ENCODE peak calls at places on chromosomes 6 and 20, in nine cellular contexts. One of them, this sample, is unnamed. For H3K36me3 and H3K4me1, the result is how much of the 10 kb centered on the place peaks cover.

GRCh38 chr20:53866787-53867740 is 203.3 kb downstream of the BCAS1 start:
- DNase-seq in Peyer's patch: no peak
- DNase-seq in IMR-90: no peak
- DNase-seq in HepG2: peak
- DNase-seq in breast epithelium: no peak
- DNase-seq in esophagus squamous epithelium: no peak
- DNase-seq in endothelial cell of umbilical vein: no peak
- DNase-seq in prostate gland: no peak
- DNase-seq in heart left ventricle: no peak
- DNase-seq in this sample: no peak

GRCh38 chr6:753486-753885 is 60.5 kb upstream of the EXOC2 start:
- DNase-seq in esophagus squamous epithelium: no peak
- DNase-seq in heart left ventricle: no peak
- DNase-seq in IMR-90: no peak
- DNase-seq in endothelial cell of umbilical vein: no peak
- DNase-seq in breast epithelium: no peak
- DNase-seq in prostate gland: no peak
- DNase-seq in Peyer's patch: no peak
- DNase-seq in HepG2: no peak
- DNase-seq in this sample: no peak

GRCh38 chr20:53547664-53548239 is 45.9 kb downstream of the ZNF217 start:
- DNase-seq in prostate gland: peak
- DNase-seq in endothelial cell of umbilical vein: peak
- DNase-seq in HepG2: peak
- DNase-seq in esophagus squamous epithelium: no peak
- DNase-seq in breast epithelium: peak
- DNase-seq in IMR-90: peak
- DNase-seq in Peyer's patch: no peak
- DNase-seq in heart left ventricle: peak
- DNase-seq in this sample: peak

GRCh38 chr20:59561228-59561605 is 43.1 kb upstream of the PHACTR3 start:
- DNase-seq in esophagus squamous epithelium: no peak
- DNase-seq in Peyer's patch: no peak
- DNase-seq in heart left ventricle: no peak
- DNase-seq in breast epithelium: no peak
- DNase-seq in endothelial cell of umbilical vein: no peak
- DNase-seq in IMR-90: no peak
- DNase-seq in prostate gland: no peak
- DNase-seq in HepG2: no peak
- DNase-seq in this sample: no peak

GRCh38 chr6:36273067-36273466 is 3.2 kb downstream of the PNPLA1 start:
- DNase-seq in heart left ventricle: no peak
- DNase-seq in esophagus squamous epithelium: no peak
- DNase-seq in HepG2: no peak
- DNase-seq in prostate gland: no peak
- DNase-seq in endothelial cell of umbilical vein: no peak
- DNase-seq in IMR-90: no peak
- DNase-seq in breast epithelium: no peak
- DNase-seq in Peyer's patch: no peak
- DNase-seq in this sample: no peak

GRCh38 chr6:96899019-96899418 is 1.3 kb upstream of the NDUFAF4 start:
- DNase-seq in IMR-90: peak
- DNase-seq in HepG2: peak
- DNase-seq in breast epithelium: no peak
- DNase-seq in heart left ventricle: no peak
- DNase-seq in endothelial cell of umbilical vein: peak
- DNase-seq in esophagus squamous epithelium: no peak
- DNase-seq in Peyer's patch: no peak
- DNase-seq in prostate gland: peak
- DNase-seq in this sample: no peak

GRCh38 chr6:159946912-159947311 is 22.0 kb upstream of the IGF2R start:
- DNase-seq in HepG2: no peak
- DNase-seq in breast epithelium: no peak
- DNase-seq in esophagus squamous epithelium: no peak
- DNase-seq in heart left ventricle: no peak
- DNase-seq in IMR-90: no peak
- DNase-seq in prostate gland: no peak
- DNase-seq in endothelial cell of umbilical vein: no peak
- DNase-seq in Peyer's patch: no peak
- DNase-seq in this sample: no peak

GRCh38 chr6:56724455-56724854 is 81.8 kb upstream of the DST start:
- DNase-seq in breast epithelium: no peak
- DNase-seq in Peyer's patch: no peak
- DNase-seq in HepG2: no peak
- DNase-seq in IMR-90: peak
- DNase-seq in endothelial cell of umbilical vein: no peak
- DNase-seq in heart left ventricle: no peak
- DNase-seq in esophagus squamous epithelium: no peak
- DNase-seq in prostate gland: no peak
- DNase-seq in this sample: no peak

GRCh38 chr6:168345896-168346754 is 26.5 kb upstream of the DACT2 start:
- DNase-seq in prostate gland: no peak
- DNase-seq in HepG2: no peak
- DNase-seq in breast epithelium: no peak
- DNase-seq in IMR-90: no peak
- DNase-seq in heart left ventricle: no peak
- DNase-seq in esophagus squamous epithelium: no peak
- DNase-seq in Peyer's patch: no peak
- DNase-seq in endothelial cell of umbilical vein: no peak
- DNase-seq in this sample: no peak

GRCh38 chr6:1552296-1552761 is 57.4 kb upstream of the FOXC1 start:
- DNase-seq in heart left ventricle: no peak
- DNase-seq in esophagus squamous epithelium: no peak
- DNase-seq in breast epithelium: no peak
- DNase-seq in Peyer's patch: no peak
- DNase-seq in IMR-90: peak
- DNase-seq in endothelial cell of umbilical vein: peak
- DNase-seq in prostate gland: no peak
- DNase-seq in HepG2: peak
- DNase-seq in this sample: no peak

GRCh38 chr20:52172392-52173047 is 19.1 kb downstream of the ZFP64 start:
- DNase-seq in endothelial cell of umbilical vein: no peak
- DNase-seq in heart left ventricle: no peak
- DNase-seq in IMR-90: no peak
- DNase-seq in Peyer's patch: no peak
- DNase-seq in breast epithelium: no peak
- DNase-seq in prostate gland: no peak
- DNase-seq in esophagus squamous epithelium: no peak
- DNase-seq in HepG2: no peak
- DNase-seq in this sample: no peak

GRCh38 chr6:130969807-130970491 is 93.1 kb downstream of the EPB41L2 start:
- DNase-seq in esophagus squamous epithelium: no peak
- DNase-seq in endothelial cell of umbilical vein: peak
- DNase-seq in heart left ventricle: peak
- DNase-seq in Peyer's patch: no peak
- DNase-seq in prostate gland: no peak
- DNase-seq in breast epithelium: no peak
- DNase-seq in HepG2: peak
- DNase-seq in IMR-90: peak
- DNase-seq in this sample: peak

GRCh38 chr6:150586850-150587359 is 12.8 kb upstream of the PLEKHG1 start:
- DNase-seq in Peyer's patch: no peak
- DNase-seq in breast epithelium: no peak
- DNase-seq in IMR-90: no peak
- DNase-seq in endothelial cell of umbilical vein: no peak
- DNase-seq in esophagus squamous epithelium: no peak
- DNase-seq in heart left ventricle: no peak
- DNase-seq in prostate gland: no peak
- DNase-seq in HepG2: no peak
- DNase-seq in this sample: no peak

GRCh38 chr20:24752612-24753011 is 196.5 kb upstream of the CST7 start:
- DNase-seq in Peyer's patch: no peak
- DNase-seq in HepG2: no peak
- DNase-seq in IMR-90: no peak
- DNase-seq in heart left ventricle: no peak
- DNase-seq in breast epithelium: no peak
- DNase-seq in endothelial cell of umbilical vein: no peak
- DNase-seq in prostate gland: no peak
- DNase-seq in esophagus squamous epithelium: no peak
- DNase-seq in this sample: no peak

GRCh38 chr20:49160057-49160929 is 27.8 kb downstream of the STAU1 start:
- DNase-seq in breast epithelium: no peak
- DNase-seq in Peyer's patch: no peak
- DNase-seq in heart left ventricle: no peak
- DNase-seq in esophagus squamous epithelium: no peak
- DNase-seq in HepG2: no peak
- DNase-seq in prostate gland: no peak
- DNase-seq in endothelial cell of umbilical vein: no peak
- DNase-seq in IMR-90: no peak
- DNase-seq in this sample: no peak

DNA sequence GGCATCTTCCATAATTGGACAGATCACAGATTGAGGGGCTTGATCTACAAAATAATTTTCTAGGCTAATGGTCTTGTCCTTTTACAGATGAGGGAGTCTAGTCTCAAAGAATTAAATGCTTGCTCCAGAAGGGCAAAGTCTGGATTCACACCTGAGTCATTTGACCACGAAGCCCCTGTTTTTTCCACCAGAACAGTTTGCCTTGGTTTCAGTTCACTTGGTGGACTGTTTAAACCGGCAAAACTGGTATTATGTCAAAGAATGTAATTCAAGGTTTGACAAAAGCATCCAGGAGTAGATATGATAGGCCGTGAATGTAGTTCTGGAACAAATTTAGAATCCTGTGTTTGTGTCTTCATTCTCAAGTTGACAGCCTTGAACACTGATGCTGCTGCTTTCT is 3.3 kb downstream of the MYO6 start:
- DNase-seq in esophagus squamous epithelium: no peak
- DNase-seq in IMR-90: peak
- DNase-seq in endothelial cell of umbilical vein: peak
- DNase-seq in HepG2: peak
- DNase-seq in heart left ventricle: no peak
- DNase-seq in breast epithelium: no peak
- DNase-seq in Peyer's patch: no peak
- DNase-seq in prostate gland: no peak
- DNase-seq in this sample: no peak
- H3K36me3 ChIP-seq in esophagus squamous epithelium: under half
- H3K36me3 ChIP-seq in IMR-90: under half
- H3K36me3 ChIP-seq in endothelial cell of umbilical vein: under half
- H3K36me3 ChIP-seq in HepG2: under half
- H3K36me3 ChIP-seq in heart left ventricle: under half
- H3K36me3 ChIP-seq in breast epithelium: under half
- H3K36me3 ChIP-seq in Peyer's patch: under half
- H3K36me3 ChIP-seq in prostate gland: under half
- H3K36me3 ChIP-seq in this sample: under half

GRCh38 chr20:41693136-41693979 is 75.2 kb upstream of the CHD6 start:
- DNase-seq in heart left ventricle: peak
- DNase-seq in endothelial cell of umbilical vein: peak
- DNase-seq in IMR-90: peak
- DNase-seq in HepG2: peak
- DNase-seq in Peyer's patch: peak
- DNase-seq in prostate gland: peak
- DNase-seq in esophagus squamous epithelium: peak
- DNase-seq in breast epithelium: peak
- DNase-seq in this sample: peak
- TF ChIP-seq POLR2A in heart left ventricle: no peak
- TF ChIP-seq POLR2A in endothelial cell of umbilical vein: no peak
- TF ChIP-seq POLR2A in IMR-90: no peak
- TF ChIP-seq POLR2A in HepG2: peak
- TF ChIP-seq POLR2A in Peyer's patch: peak
- TF ChIP-seq POLR2A in prostate gland: peak
- TF ChIP-seq POLR2A in esophagus squamous epithelium: no peak
- TF ChIP-seq POLR2A in breast epithelium: no peak
- TF ChIP-seq POLR2A in this sample: peak

GRCh38 chr6:30799210-30799609 is 54.9 kb upstream of the IER3 start:
- DNase-seq in HepG2: no peak
- DNase-seq in endothelial cell of umbilical vein: no peak
- DNase-seq in prostate gland: no peak
- DNase-seq in IMR-90: peak
- DNase-seq in breast epithelium: no peak
- DNase-seq in heart left ventricle: no peak
- DNase-seq in Peyer's patch: no peak
- DNase-seq in esophagus squamous epithelium: no peak
- DNase-seq in this sample: no peak

GRCh38 chr6:30804333-30804732 is 60.0 kb upstream of the IER3 start:
- DNase-seq in endothelial cell of umbilical vein: peak
- DNase-seq in prostate gland: no peak
- DNase-seq in esophagus squamous epithelium: no peak
- DNase-seq in heart left ventricle: no peak
- DNase-seq in breast epithelium: no peak
- DNase-seq in Peyer's patch: no peak
- DNase-seq in HepG2: no peak
- DNase-seq in IMR-90: no peak
- DNase-seq in this sample: no peak

GRCh38 chr6:30800876-30801275 is 56.5 kb upstream of the IER3 start:
- DNase-seq in breast epithelium: no peak
- DNase-seq in heart left ventricle: no peak
- DNase-seq in prostate gland: no peak
- DNase-seq in endothelial cell of umbilical vein: peak
- DNase-seq in IMR-90: no peak
- DNase-seq in esophagus squamous epithelium: no peak
- DNase-seq in HepG2: no peak
- DNase-seq in Peyer's patch: no peak
- DNase-seq in this sample: no peak

GRCh38 chr6:30801950-30802349 is 57.6 kb upstream of the IER3 start:
- DNase-seq in Peyer's patch: no peak
- DNase-seq in endothelial cell of umbilical vein: no peak
- DNase-seq in prostate gland: no peak
- DNase-seq in HepG2: no peak
- DNase-seq in breast epithelium: no peak
- DNase-seq in heart left ventricle: no peak
- DNase-seq in IMR-90: no peak
- DNase-seq in esophagus squamous epithelium: no peak
- DNase-seq in this sample: no peak

DNA sequence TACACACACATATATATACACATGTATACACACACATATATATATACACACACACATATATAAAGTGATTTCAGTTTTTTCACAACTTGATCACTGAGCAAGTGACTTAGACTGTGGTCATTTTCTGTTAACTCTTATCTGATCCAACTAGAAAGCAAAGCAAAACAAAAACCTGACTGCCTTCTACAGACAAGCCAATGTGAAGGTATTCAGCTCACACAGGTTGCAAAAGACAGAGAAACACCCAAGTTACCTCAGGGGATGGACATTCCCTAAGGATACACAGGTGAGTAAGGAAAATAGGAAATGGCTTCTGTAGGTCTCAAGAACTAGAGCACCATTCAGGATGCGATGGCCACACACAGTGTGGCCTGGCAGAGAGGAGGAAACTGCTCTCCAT is 58.4 kb upstream of the IER3 start:
- DNase-seq in esophagus squamous epithelium: no peak
- DNase-seq in breast epithelium: no peak
- DNase-seq in Peyer's patch: no peak
- DNase-seq in heart left ventricle: no peak
- DNase-seq in HepG2: no peak
- DNase-seq in IMR-90: no peak
- DNase-seq in endothelial cell of umbilical vein: peak
- DNase-seq in prostate gland: no peak
- DNase-seq in this sample: no peak
- H3K4me1 ChIP-seq in esophagus squamous epithelium: under half
- H3K4me1 ChIP-seq in breast epithelium: under half
- H3K4me1 ChIP-seq in Peyer's patch: under half
- H3K4me1 ChIP-seq in heart left ventricle: under half
- H3K4me1 ChIP-seq in HepG2: half or more
- H3K4me1 ChIP-seq in IMR-90: under half
- H3K4me1 ChIP-seq in endothelial cell of umbilical vein: under half
- H3K4me1 ChIP-seq in prostate gland: under half
- H3K4me1 ChIP-seq in this sample: under half

GRCh38 chr20:378961-379336 is 1.6 kb upstream of the TRIB3 start:
- DNase-seq in heart left ventricle: no peak
- DNase-seq in HepG2: no peak
- DNase-seq in breast epithelium: no peak
- DNase-seq in endothelial cell of umbilical vein: no peak
- DNase-seq in prostate gland: no peak
- DNase-seq in Peyer's patch: no peak
- DNase-seq in IMR-90: no peak
- DNase-seq in esophagus squamous epithelium: no peak
- DNase-seq in this sample: no peak
- H3K36me3 ChIP-seq in heart left ventricle: under half
- H3K36me3 ChIP-seq in HepG2: under half
- H3K36me3 ChIP-seq in breast epithelium: under half
- H3K36me3 ChIP-seq in endothelial cell of umbilical vein: under half
- H3K36me3 ChIP-seq in prostate gland: under half
- H3K36me3 ChIP-seq in Peyer's patch: under half
- H3K36me3 ChIP-seq in IMR-90: under half
- H3K36me3 ChIP-seq in esophagus squamous epithelium: under half
- H3K36me3 ChIP-seq in this sample: under half